ENCODE peak calls at places on chromosomes 7 and 10, in seven cellular contexts. I is sigmoid colon; G is GM23338; J is IMR-90; K is effector memory CD4-positive, alpha-beta T cell; E is uterus; A is right lobe of liver. L is an unnamed sample. For H3K36me3 and H3K4me1, the result is how much of the 10 kb centered on the place peaks cover.

GRCh38 chr7:157044151-157044687 is 33.8 kb upstream of the MNX1 start:
- DNase-seq in I (no peak), G (no peak), J (peak), K (no peak), E (no peak), A (no peak), L (no peak)

GRCh38 chr10:75400769-75401568 is 595 bp downstream of the ZNF503 start:
- DNase-seq in I (peak), G (peak), J (peak), K (no peak), E (peak), A (peak), L (no peak)

GRCh38 chr10:73887038-73888015 is 13.0 kb upstream of the CAMK2G start:
- DNase-seq in I (peak), G (no peak), J (peak), K (no peak), E (peak), A (no peak), L (peak)

GRCh38 chr10:74008212-74008731 is 10.4 kb downstream of the VCL start:
- DNase-seq in I (no peak), G (no peak), J (peak), K (no peak), E (no peak), A (no peak), L (no peak)

GRCh38 chr7:118870187-118870586 is 645.7 kb downstream of the ANKRD7 start:
- DNase-seq in I (no peak), G (peak), J (no peak), K (no peak), E (no peak), A (no peak), L (no peak)

GRCh38 chr10:69749180-69750010 is 52.3 kb upstream of the COL13A1 start:
- DNase-seq in I (no peak), G (no peak), J (peak), K (no peak), E (no peak), A (no peak), L (no peak)

GRCh38 chr10:80444646-80445319 is 9.3 kb upstream of the TSPAN14 start:
- DNase-seq in I (peak), G (peak), J (peak), K (no peak), E (peak), A (peak), L (no peak)

GRCh38 chr7:108284349-108285017 is 154.3 kb upstream of the LAMB4 start:
- DNase-seq in I (no peak), G (no peak), J (no peak), K (no peak), E (no peak), A (no peak), L (no peak)

GRCh38 chr7:38630720-38631673 is at the start of gene AMPH:
- DNase-seq in I (peak), G (peak), J (peak), K (no peak), E (peak), A (peak), L (no peak)

GRCh38 chr10:31620236-31621151 is 301.5 kb downstream of the ZEB1 start:
- DNase-seq in I (peak), G (peak), J (peak), K (no peak), E (peak), A (no peak), L (no peak)

GRCh38 chr7:129902788-129903422 is 49.9 kb downstream of the UBE2H start:
- DNase-seq in I (no peak), G (no peak), J (no peak), K (no peak), E (no peak), A (no peak), L (no peak)

GRCh38 chr7:29609162-29610030 is 45.8 kb downstream of the PRR15 start:
- DNase-seq in I (no peak), G (peak), J (no peak), K (no peak), E (no peak), A (no peak), L (no peak)

GRCh38 chr7:71896535-71896934 is 515.6 kb downstream of the CALN1 start:
- DNase-seq in I (no peak), G (peak), J (no peak), K (no peak), E (no peak), A (no peak), L (no peak)

GRCh38 chr7:28037220-28038010 is 143.2 kb downstream of the JAZF1 start:
- DNase-seq in I (no peak), G (no peak), J (peak), K (no peak), E (no peak), A (no peak), L (no peak)

DNA sequence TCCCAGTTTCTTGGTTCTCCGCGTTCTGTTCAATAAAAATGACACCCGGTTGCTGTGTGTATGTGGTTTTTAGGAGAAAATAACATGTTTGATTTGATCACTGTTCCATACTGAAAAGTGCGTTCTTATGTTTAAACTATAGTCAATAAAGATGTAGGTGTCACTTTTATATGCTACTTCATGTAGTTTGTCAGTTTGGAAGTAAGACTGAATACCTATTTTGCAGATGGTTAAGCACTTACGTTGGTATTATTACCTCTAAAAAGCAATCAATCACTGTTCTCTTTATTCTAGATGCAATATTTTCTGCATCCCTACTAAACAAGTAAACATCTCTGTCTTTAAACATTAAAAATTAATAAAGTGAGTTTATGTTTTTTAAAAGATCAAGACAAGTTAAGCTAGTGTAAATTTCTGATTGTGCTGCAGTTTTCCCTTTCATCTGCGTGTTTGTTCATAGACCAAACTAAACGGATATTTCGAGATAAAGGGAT is 670 bp downstream of the KIF11 start:
- DNase-seq in I (no peak), G (no peak), J (no peak), K (no peak), E (no peak), A (no peak), L (no peak)
- H3K4me3 ChIP-seq in I (no peak), G (peak), J (peak), K (peak), E (peak), A (peak), L (peak)

GRCh38 chr7:105675873-105676484 is 94.7 kb upstream of the EFCAB10 start:
- DNase-seq in I (no peak), G (no peak), J (no peak), K (peak), E (no peak), A (peak), L (no peak)

GRCh38 chr7:105672820-105673219 is 91.5 kb upstream of the EFCAB10 start:
- DNase-seq in I (no peak), G (no peak), J (no peak), K (no peak), E (no peak), A (no peak), L (no peak)

GRCh38 chr7:105677395-105677701 is 96.1 kb upstream of the EFCAB10 start:
- DNase-seq in I (no peak), G (no peak), J (no peak), K (no peak), E (no peak), A (no peak), L (no peak)

GRCh38 chr7:105673367-105674188 is 92.3 kb upstream of the EFCAB10 start:
- DNase-seq in I (peak), G (no peak), J (no peak), K (no peak), E (no peak), A (peak), L (no peak)

DNA sequence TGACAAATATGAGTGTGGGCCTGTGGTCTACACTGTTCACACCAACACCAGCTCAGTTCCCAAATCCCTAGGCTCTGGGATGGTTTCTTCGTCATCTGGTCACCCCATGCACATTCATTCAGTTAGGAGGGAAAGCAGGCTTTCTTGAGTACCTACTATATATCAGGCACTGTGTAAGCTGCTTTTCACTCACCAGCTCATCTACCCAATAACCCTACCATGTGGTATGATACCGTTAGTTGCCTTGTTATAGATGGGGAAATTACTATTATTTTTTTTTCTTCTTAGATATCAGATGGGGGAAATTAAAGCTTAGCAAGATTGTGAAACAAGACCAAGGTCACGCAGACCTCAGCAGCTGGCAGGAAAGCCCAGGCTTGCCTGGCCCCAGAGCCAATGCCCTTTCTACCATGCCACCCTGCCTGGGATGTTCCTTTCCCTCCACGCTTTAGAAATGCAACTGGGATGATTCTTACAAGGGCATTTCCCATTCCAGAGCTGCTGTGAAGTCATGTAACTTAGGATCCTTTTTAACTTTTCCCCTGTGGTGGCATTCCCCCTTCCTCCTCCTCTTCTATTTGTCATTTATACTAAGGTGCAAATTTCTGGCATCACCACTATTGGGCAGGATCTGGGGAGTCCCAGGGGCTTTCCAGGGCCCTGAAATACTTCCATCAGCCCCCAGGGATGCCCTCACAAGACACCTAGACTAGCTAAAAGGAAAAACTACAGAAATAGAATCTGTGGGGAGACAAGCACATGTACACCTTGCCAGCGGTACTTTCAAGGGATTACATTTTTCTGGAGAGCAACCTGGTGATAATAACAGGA is 93.1 kb upstream of the EFCAB10 start:
- DNase-seq in I (no peak), G (no peak), J (no peak), K (no peak), E (no peak), A (peak), L (no peak)
- H3K36me3 ChIP-seq in I (under half), G (under half), J (under half), K (under half), E (under half), A (under half), L (under half)

DNA sequence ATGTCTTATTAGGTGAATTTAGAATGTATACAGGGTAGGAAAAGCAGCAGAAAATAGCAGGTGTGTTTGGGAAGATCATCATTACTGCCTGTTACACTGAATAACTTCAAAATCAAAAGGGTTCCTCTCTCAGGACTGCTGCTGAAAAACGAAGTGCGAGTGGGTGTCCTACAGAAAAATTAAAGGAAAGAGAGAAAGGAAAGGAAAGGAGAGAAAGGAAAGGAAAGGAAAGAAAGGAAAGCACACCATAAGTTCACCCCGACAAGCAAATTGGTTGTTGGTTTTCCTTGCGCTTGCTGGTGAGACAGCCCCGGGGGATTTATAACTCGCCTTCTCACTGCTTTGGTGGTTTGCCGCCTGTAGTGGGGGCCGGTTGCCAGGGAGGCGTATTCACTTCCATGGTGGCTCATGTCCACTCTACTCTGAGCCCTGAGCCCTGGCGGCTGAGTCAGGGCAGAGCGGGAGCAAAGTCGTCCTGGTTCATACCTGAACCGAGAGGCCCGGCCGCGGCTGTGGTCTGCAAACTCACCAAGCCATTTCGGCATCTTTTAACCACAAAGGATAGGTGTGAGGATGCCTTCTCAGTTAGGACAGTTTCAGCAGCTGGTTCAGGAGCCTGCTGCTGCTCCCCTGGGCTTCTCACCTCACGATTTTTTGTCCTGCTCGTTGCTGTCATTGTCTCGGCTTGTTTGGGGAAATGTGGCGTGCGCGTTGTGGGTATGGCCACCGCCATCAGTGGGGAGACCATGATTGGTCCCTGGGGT is 26.1 kb downstream of the INPP5A start:
- DNase-seq in I (peak), G (peak), J (no peak), K (no peak), E (no peak), A (no peak), L (no peak)
- H3K4me1 ChIP-seq in I (half or more), G (under half), J (under half), K (under half), E (under half), A (under half), L (under half)

DNA sequence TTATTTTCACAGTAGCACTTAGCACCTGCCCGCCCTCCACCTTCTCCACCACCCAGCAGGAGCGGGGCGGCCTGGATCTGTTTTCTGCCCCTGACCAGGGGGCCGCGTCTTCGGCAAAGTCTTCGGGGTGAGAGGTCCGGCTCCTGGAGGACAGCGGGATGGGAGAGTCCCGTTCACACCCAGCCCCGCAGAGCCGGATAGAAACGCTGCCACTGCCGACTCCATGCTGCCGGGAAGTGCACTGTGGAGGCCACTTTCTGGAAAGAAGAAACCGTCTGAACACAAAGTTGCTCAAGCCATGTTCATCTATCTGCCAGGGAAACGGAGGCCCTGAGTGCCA is 14.5 kb upstream of the ZNF273 start:
- DNase-seq in I (no peak), G (peak), J (no peak), K (no peak), E (no peak), A (no peak), L (no peak)
- H3K4me3 ChIP-seq in I (peak), G (peak), J (peak), K (peak), E (peak), A (peak), L (no peak)

DNA sequence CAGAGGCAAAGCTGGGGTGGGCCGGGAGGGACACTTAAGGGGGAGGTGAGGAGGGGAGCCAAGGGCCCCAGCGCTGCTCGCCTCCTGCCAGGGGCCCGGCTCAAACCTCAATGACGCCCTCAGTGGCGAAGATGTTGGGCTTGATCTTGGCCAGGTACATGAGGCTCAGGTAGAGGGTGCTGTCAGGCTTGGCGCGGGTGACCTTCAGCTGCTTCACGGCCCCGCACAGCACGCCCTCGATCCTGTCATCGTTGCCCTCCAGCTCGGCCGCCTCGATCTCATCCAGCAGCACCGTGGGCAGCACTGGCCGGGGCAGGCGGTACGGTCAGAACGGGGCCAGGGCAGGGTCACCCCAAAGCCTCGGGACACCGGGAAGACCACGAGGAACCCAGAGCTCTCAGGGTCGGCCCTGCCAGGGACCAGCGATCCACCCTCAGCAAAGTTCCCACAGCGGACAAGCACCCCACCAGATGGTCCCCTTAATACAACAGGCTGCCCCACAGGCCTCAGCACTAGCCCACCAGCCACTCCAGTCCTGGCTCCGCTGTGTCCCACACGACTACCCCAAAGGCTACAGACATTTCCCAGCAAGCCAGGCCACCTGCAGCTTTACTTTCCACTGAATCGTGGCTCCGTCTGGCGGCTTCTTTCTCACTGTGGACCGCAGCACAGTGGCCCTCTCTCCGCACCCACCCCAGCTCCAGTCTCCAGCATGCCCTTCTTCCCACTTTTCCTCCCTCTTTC is 4.0 kb downstream of the INTS1 start:
- DNase-seq in I (no peak), G (no peak), J (no peak), K (no peak), E (no peak), A (no peak), L (peak)
- H3K36me3 ChIP-seq in I (under half), G (under half), J (half or more), K (half or more), E (under half), A (under half), L (under half)

DNA sequence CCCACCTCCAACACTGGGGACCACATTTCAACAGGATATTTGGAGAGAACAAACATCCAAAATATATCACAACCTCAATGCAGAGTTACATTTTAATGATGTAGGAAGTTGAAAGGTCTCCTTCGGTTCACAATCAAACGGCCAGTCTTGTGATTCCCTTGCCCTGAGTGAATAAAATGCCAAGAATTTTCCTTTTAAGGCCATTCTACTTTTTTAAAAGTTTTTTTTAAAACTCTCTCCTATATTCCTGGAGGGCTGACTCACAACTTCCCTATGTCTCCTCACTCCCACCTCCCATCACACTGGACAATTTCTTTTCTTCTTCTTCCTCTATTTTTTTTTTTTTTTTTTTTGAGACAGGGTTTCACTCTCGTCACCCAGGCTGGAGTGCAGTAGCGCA is 693.6 kb upstream of the AUTS2 start:
- DNase-seq in I (no peak), G (no peak), J (no peak), K (no peak), E (no peak), A (no peak), L (no peak)
- H3K4me1 ChIP-seq in I (under half), G (under half), J (under half), K (under half), E (under half), A (under half), L (under half)

DNA sequence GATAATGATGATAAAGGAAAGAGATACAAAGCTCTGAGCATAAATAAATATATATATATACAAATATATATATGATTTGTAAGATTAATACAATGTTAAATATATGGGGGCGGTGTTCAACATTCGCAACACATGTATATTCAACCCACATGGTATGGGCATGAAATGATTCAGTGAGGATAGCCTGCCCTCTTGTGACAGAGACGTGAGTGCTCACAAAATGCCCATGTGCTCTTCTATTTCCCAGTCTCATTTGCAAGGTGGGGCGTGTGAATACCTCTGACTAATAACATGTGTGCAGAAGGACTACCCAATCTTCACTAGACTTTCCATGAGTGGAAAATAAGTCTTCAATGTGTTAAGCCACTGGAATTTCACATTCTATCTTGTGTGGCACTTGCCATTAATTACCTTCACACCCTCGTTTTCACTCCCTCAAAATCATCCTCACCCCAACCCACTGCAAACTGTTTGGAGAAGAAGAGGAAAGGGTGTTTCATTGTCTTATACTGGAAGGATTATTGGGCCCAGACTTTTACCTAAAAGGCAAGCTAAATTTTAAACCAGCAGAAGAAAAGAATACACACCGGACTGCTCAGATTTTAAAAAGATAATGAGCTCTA is 26.9 kb downstream of the ASAH2 start:
- DNase-seq in I (no peak), G (peak), J (peak), K (no peak), E (no peak), A (no peak), L (no peak)
- H3K4me3 ChIP-seq in I (no peak), G (no peak), J (no peak), K (no peak), E (no peak), A (no peak), L (no peak)

GRCh38 chr10:124030061-124030460 is 63.3 kb downstream of the CHST15 start:
- DNase-seq in I (no peak), G (no peak), J (no peak), K (no peak), E (no peak), A (no peak), L (no peak)
- H3K36me3 ChIP-seq in I (under half), G (under half), J (under half), K (under half), E (under half), A (under half), L (under half)

GRCh38 chr10:29947701-29948060 is 111.7 kb downstream of the JCAD start:
- DNase-seq in I (no peak), G (peak), J (no peak), K (no peak), E (no peak), A (no peak), L (no peak)
- H3K4me1 ChIP-seq in I (under half), G (under half), J (under half), K (under half), E (under half), A (under half), L (half or more)

L was measured in RWPE2.